ENCODE peak calls at places on chromosomes 6 and 20, in four cellular contexts. One of them, this sample, is unnamed.

GRCh38 chr6:35637911-35638310 is 50.8 kb downstream of the FKBP5 start:
- DNase-seq in adrenal gland: no peak
- DNase-seq in brain microvascular endothelial cell: no peak
- DNase-seq in tibial artery: no peak
- DNase-seq in this sample: no peak

GRCh38 chr20:19858972-19859371 is 100.9 kb downstream of the RIN2 start:
- DNase-seq in adrenal gland: no peak
- DNase-seq in brain microvascular endothelial cell: peak; percentile 9
- DNase-seq in tibial artery: peak; percentile 55
- DNase-seq in this sample: no peak

GRCh38 chr20:42366626-42367025 is 748.4 kb upstream of the CHD6 start:
- DNase-seq in adrenal gland: no peak
- DNase-seq in brain microvascular endothelial cell: no peak
- DNase-seq in tibial artery: no peak
- DNase-seq in this sample: no peak

GRCh38 chr6:108295676-108296075 is 822 bp downstream of the AFG1L start:
- DNase-seq in adrenal gland: no peak
- DNase-seq in brain microvascular endothelial cell: no peak
- DNase-seq in tibial artery: no peak
- DNase-seq in this sample: no peak

GRCh38 chr20:19056909-19057308 is 155.5 kb upstream of the SLC24A3 start:
- DNase-seq in adrenal gland: no peak
- DNase-seq in brain microvascular endothelial cell: no peak
- DNase-seq in tibial artery: no peak
- DNase-seq in this sample: no peak

GRCh38 chr6:12911387-12911960 is 194.9 kb downstream of the PHACTR1 start:
- DNase-seq in adrenal gland: no peak
- DNase-seq in brain microvascular endothelial cell: peak; percentile 4
- DNase-seq in tibial artery: no peak
- DNase-seq in this sample: no peak

GRCh38 chr20:43243672-43244269 is 54.1 kb upstream of the PTPRT start:
- DNase-seq in adrenal gland: no peak
- DNase-seq in brain microvascular endothelial cell: no peak
- DNase-seq in tibial artery: no peak
- DNase-seq in this sample: no peak

GRCh38 chr20:17504898-17505663 is 26.1 kb downstream of the BFSP1 start:
- DNase-seq in adrenal gland: peak; percentile 47
- DNase-seq in brain microvascular endothelial cell: peak; percentile 39
- DNase-seq in tibial artery: peak; percentile 49
- DNase-seq in this sample: peak; percentile 64

GRCh38 chr6:34302929-34303328 is 54.1 kb upstream of the SMIM29 start:
- DNase-seq in adrenal gland: no peak
- DNase-seq in brain microvascular endothelial cell: no peak
- DNase-seq in tibial artery: no peak
- DNase-seq in this sample: no peak

GRCh38 chr20:61748376-61748775 is 317.3 kb downstream of the TAF4 start:
- DNase-seq in adrenal gland: no peak
- DNase-seq in brain microvascular endothelial cell: no peak
- DNase-seq in tibial artery: no peak
- DNase-seq in this sample: no peak

GRCh38 chr20:1388253-1388652 is 4.6 kb downstream of the FKBP1A start:
- DNase-seq in adrenal gland: no peak
- DNase-seq in brain microvascular endothelial cell: no peak
- DNase-seq in tibial artery: no peak
- DNase-seq in this sample: no peak

GRCh38 chr20:1391640-1392442 is 1.0 kb downstream of the FKBP1A start:
- DNase-seq in adrenal gland: peak; percentile 39
- DNase-seq in brain microvascular endothelial cell: no peak
- DNase-seq in tibial artery: no peak
- DNase-seq in this sample: no peak

GRCh38 chr20:1390552-1391403 is 2.1 kb downstream of the FKBP1A start:
- DNase-seq in adrenal gland: no peak
- DNase-seq in brain microvascular endothelial cell: no peak
- DNase-seq in tibial artery: no peak
- DNase-seq in this sample: no peak

GRCh38 chr20:1388706-1389483 is 4.0 kb downstream of the FKBP1A start:
- DNase-seq in adrenal gland: no peak
- DNase-seq in brain microvascular endothelial cell: no peak
- DNase-seq in tibial artery: no peak
- DNase-seq in this sample: no peak

GRCh38 chr20:1389703-1390385 is 3.0 kb downstream of the FKBP1A start:
- DNase-seq in adrenal gland: no peak
- DNase-seq in brain microvascular endothelial cell: no peak
- DNase-seq in tibial artery: no peak
- DNase-seq in this sample: no peak
- H3K4me3 ChIP-seq in adrenal gland: no peak overlapping the region
- H3K4me3 ChIP-seq in brain microvascular endothelial cell: no peak overlapping the region
- H3K4me3 ChIP-seq in tibial artery: no peak overlapping the region
- H3K4me3 ChIP-seq in this sample: peak overlapping the region; percentile 96

GRCh38 chr6:75317503-75318206 is 33.1 kb upstream of the TMEM30A start:
- DNase-seq in adrenal gland: no peak
- DNase-seq in brain microvascular endothelial cell: peak; percentile 73
- DNase-seq in tibial artery: no peak
- DNase-seq in this sample: no peak
- H3K4me3 ChIP-seq in adrenal gland: no peak overlapping the region
- H3K4me3 ChIP-seq in brain microvascular endothelial cell: no peak overlapping the region
- H3K4me3 ChIP-seq in tibial artery: no peak overlapping the region
- H3K4me3 ChIP-seq in this sample: no peak overlapping the region

GRCh38 chr6:99997141-99997540 is 3.1 kb upstream of the MCHR2 start:
- DNase-seq in adrenal gland: no peak
- DNase-seq in brain microvascular endothelial cell: no peak
- DNase-seq in tibial artery: no peak
- DNase-seq in this sample: no peak

GRCh38 chr6:99991955-99992354 is 2.1 kb downstream of the MCHR2 start:
- DNase-seq in adrenal gland: no peak
- DNase-seq in brain microvascular endothelial cell: no peak
- DNase-seq in tibial artery: no peak
- DNase-seq in this sample: no peak

GRCh38 chr6:99995916-99996315 is 1.9 kb upstream of the MCHR2 start:
- DNase-seq in adrenal gland: no peak
- DNase-seq in brain microvascular endothelial cell: no peak
- DNase-seq in tibial artery: no peak
- DNase-seq in this sample: no peak

GRCh38 chr6:99993146-99993532 is 884 bp downstream of the MCHR2 start:
- DNase-seq in adrenal gland: no peak
- DNase-seq in brain microvascular endothelial cell: no peak
- DNase-seq in tibial artery: no peak
- DNase-seq in this sample: no peak

DNA sequence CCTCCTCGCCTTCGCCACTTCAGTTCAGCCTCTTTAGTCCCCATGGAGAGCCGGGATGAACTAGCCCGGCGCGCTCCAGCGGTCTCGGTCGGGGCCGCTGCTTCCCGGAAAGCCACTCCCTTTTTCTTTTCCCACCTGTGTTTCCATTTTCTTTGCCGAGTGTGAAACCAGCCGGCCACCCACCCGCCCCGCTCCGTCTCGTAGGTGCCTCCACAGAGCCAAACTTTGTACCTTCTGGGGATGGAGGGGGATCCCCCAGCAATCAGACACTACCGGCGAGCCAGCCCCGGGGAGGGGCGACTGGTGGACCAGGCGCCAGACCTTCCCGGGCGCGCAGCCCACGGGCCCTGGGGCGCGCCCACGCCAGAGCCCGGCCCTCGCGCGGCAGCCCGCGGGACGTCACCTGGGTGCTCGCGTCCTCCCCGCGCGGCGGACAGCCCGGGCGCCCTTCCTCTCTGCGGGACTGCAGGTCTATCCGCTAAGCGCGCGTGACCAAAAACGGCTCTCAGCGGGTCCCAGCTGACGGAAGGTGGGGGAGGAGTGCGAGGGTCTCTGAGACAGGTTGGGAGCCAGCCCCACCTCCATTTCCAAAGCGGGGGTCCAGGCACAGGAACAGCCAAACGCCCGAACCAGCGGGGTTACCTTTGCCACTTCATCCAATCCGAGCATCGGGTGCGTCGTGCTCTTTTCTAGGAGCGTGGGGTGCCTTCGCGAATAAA is at the start of gene MCHR2:
- DNase-seq in adrenal gland: no peak
- DNase-seq in brain microvascular endothelial cell: no peak
- DNase-seq in tibial artery: no peak
- DNase-seq in this sample: no peak
- H3K4me3 ChIP-seq in adrenal gland: no peak within 1 kb of the TSS
- H3K4me3 ChIP-seq in brain microvascular endothelial cell: peak within 1 kb of the TSS; percentile 28
- H3K4me3 ChIP-seq in tibial artery: peak within 1 kb of the TSS; percentile 12
- H3K4me3 ChIP-seq in this sample: peak within 1 kb of the TSS; percentile 44

GRCh38 chr20:35700625-35701148 is 1.5 kb downstream of the ROMO1 start:
- DNase-seq in adrenal gland: no peak
- DNase-seq in brain microvascular endothelial cell: no peak
- DNase-seq in tibial artery: no peak
- DNase-seq in this sample: no peak
- H3K4me3 ChIP-seq in adrenal gland: no peak overlapping the region
- H3K4me3 ChIP-seq in brain microvascular endothelial cell: peak overlapping the region; percentile 99
- H3K4me3 ChIP-seq in tibial artery: no peak overlapping the region
- H3K4me3 ChIP-seq in this sample: peak overlapping the region; percentile 88

GRCh38 chr6:113447088-113447831 is 409.9 kb upstream of the MARCKS start:
- DNase-seq in adrenal gland: no peak
- DNase-seq in brain microvascular endothelial cell: peak; percentile 88
- DNase-seq in tibial artery: no peak
- DNase-seq in this sample: no peak
- H3K4me3 ChIP-seq in adrenal gland: no peak overlapping the region
- H3K4me3 ChIP-seq in brain microvascular endothelial cell: no peak overlapping the region
- H3K4me3 ChIP-seq in tibial artery: no peak overlapping the region
- H3K4me3 ChIP-seq in this sample: no peak overlapping the region

GRCh38 chr6:49257549-49257948 is 205.5 kb downstream of the MMUT start:
- DNase-seq in adrenal gland: no peak
- DNase-seq in brain microvascular endothelial cell: no peak
- DNase-seq in tibial artery: no peak
- DNase-seq in this sample: no peak
- H3K4me3 ChIP-seq in adrenal gland: no peak overlapping the region
- H3K4me3 ChIP-seq in brain microvascular endothelial cell: no peak overlapping the region
- H3K4me3 ChIP-seq in tibial artery: no peak overlapping the region
- H3K4me3 ChIP-seq in this sample: no peak overlapping the region

GRCh38 chr6:113818528-113818927 is 38.6 kb upstream of the MARCKS start:
- DNase-seq in adrenal gland: no peak
- DNase-seq in brain microvascular endothelial cell: no peak
- DNase-seq in tibial artery: no peak
- DNase-seq in this sample: no peak

GRCh38 chr6:113823916-113824315 is 33.2 kb upstream of the MARCKS start:
- DNase-seq in adrenal gland: no peak
- DNase-seq in brain microvascular endothelial cell: no peak
- DNase-seq in tibial artery: no peak
- DNase-seq in this sample: no peak

GRCh38 chr6:113820751-113821150 is 36.4 kb upstream of the MARCKS start:
- DNase-seq in adrenal gland: no peak
- DNase-seq in brain microvascular endothelial cell: no peak
- DNase-seq in tibial artery: no peak
- DNase-seq in this sample: no peak

GRCh38 chr6:113819169-113819830 is 37.8 kb upstream of the MARCKS start:
- DNase-seq in adrenal gland: no peak
- DNase-seq in brain microvascular endothelial cell: no peak
- DNase-seq in tibial artery: no peak
- DNase-seq in this sample: no peak

DNA sequence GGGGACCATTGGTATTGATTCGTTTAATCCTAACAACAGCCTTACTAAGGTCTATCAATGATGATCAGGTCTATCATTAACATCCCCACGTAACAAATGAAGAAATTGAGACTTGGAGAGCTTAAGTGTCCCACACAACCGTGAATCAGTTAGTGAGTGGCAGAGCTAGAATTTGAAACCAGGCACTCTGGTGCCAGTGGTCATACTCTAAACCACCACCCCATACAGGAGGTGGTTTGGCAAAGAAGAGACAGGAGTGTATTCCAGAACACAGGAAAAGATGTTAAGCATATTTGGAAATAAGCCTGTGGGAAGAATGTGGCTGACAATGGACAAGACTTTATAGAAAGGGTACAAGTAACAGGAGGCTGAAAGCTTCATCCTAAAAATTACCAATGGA is 35.7 kb upstream of the MARCKS start:
- DNase-seq in adrenal gland: no peak
- DNase-seq in brain microvascular endothelial cell: no peak
- DNase-seq in tibial artery: no peak
- DNase-seq in this sample: no peak
- H3K4me3 ChIP-seq in adrenal gland: no peak overlapping the region
- H3K4me3 ChIP-seq in brain microvascular endothelial cell: no peak overlapping the region
- H3K4me3 ChIP-seq in tibial artery: no peak overlapping the region
- H3K4me3 ChIP-seq in this sample: no peak overlapping the region

This sample was measured in left ventricle myocardium inferior.